ENCODE peak calls at places on chromosomes 4 and X, in ten cellular contexts. U is upper lobe of right lung, M is astrocyte of the cerebellum, W is HFF-Myc, K is ovary, R is WTC11, P is foreskin keratinocyte, Q is HFFc6, J is AG04450, E is BJ. Z is an unnamed sample.

GRCh38 chrX:131745942-131746489 is 202.1 kb downstream of the OR13H1 start:
- DNase-seq in P (no peak), J (no peak), U (no peak), E (no peak), Q (no peak), R (no peak), K (no peak), M (no peak), W (no peak), Z (no peak)

GRCh38 chr4:24748758-24749350 is 46.5 kb upstream of the SOD3 start:
- DNase-seq in K (peak; percentile 34), W (no peak), R (no peak), J (no peak), P (no peak), M (no peak), Q (no peak), U (no peak), E (no peak), Z (no peak)

GRCh38 chr4:181677203-181677602 is 566.0 kb upstream of the TENM3 start:
- DNase-seq in M (no peak), K (no peak), R (no peak), P (no peak), Q (no peak), E (no peak), J (no peak), U (no peak), W (no peak), Z (no peak)

GRCh38 chrX:72080150-72080549 is 51.6 kb downstream of the RTL5 start:
- DNase-seq in K (no peak), U (no peak), E (no peak), R (no peak), W (no peak), J (no peak), P (no peak), M (no peak), Q (no peak), Z (no peak)

GRCh38 chr4:84786478-84786877 is 180.0 kb downstream of the WDFY3 start:
- DNase-seq in M (no peak), J (no peak), R (no peak), K (no peak), Q (no peak), E (no peak), P (no peak), U (no peak), W (no peak), Z (no peak)

GRCh38 chrX:346034-346813 is 27.6 kb upstream of the GTPBP6 start:
- DNase-seq in U (peak; percentile 63), E (no peak), W (no peak), R (peak; percentile 38), P (no peak), M (no peak), K (peak; percentile 15), Q (no peak), J (no peak), Z (no peak)

GRCh38 chr4:7929530-7929951 is 10.1 kb downstream of the AFAP1 start:
- DNase-seq in K (no peak), J (no peak), U (peak; percentile 72), E (no peak), Q (no peak), P (peak; percentile 65), M (no peak), R (peak; percentile 35), W (no peak), Z (no peak)

GRCh38 chrX:16869393-16870094 is 618 bp downstream of the RBBP7 start:
- DNase-seq in U (peak; percentile 65), K (no peak), E (no peak), Q (no peak), P (no peak), J (no peak), R (peak; percentile 32), M (no peak), W (no peak), Z (peak; percentile 69)

GRCh38 chr4:102610476-102610875 is 109.3 kb downstream of the NFKB1 start:
- DNase-seq in K (no peak), E (no peak), W (no peak), U (no peak), M (no peak), J (no peak), P (no peak), R (no peak), Q (no peak), Z (no peak)

GRCh38 chr4:86497980-86498379 is 96.1 kb upstream of the PTPN13 start:
- DNase-seq in E (no peak), W (no peak), J (no peak), P (no peak), U (no peak), K (no peak), M (no peak), Q (peak; percentile 32), R (no peak), Z (no peak)

GRCh38 chr4:6562931-6563901 is 11.8 kb upstream of the MAN2B2 start:
- DNase-seq in M (no peak), J (no peak), Q (no peak), E (no peak), U (no peak), K (no peak), P (no peak), R (peak; percentile 42), W (no peak), Z (peak; percentile 49)

GRCh38 chr4:103450693-103451092 is 252.6 kb upstream of the CENPE start:
- DNase-seq in M (no peak), Q (no peak), J (no peak), E (no peak), U (no peak), P (peak; percentile 25), W (no peak), R (no peak), K (no peak), Z (no peak)

GRCh38 chr4:105145913-105146285 is 777 bp upstream of the TET2 start:
- DNase-seq in J (no peak), P (no peak), Q (no peak), R (peak; percentile 45), U (peak; percentile 75), K (no peak), M (no peak), E (no peak), W (no peak), Z (peak; percentile 44)

GRCh38 chr4:8847764-8848163 is 23.9 kb downstream of the HMX1 start:
- DNase-seq in E (no peak), R (no peak), W (no peak), M (no peak), U (peak; percentile 16), J (no peak), P (no peak), Q (no peak), K (no peak), Z (no peak)

GRCh38 chrX:102840871-102841705 is 96.0 kb upstream of the RAB40AL start:
- DNase-seq in J (no peak), W (no peak), E (no peak), P (no peak), U (no peak), R (no peak), K (no peak), Q (no peak), M (no peak), Z (no peak)

GRCh38 chr4:95510145-95510544 is 38.6 kb downstream of the UNC5C start:
- DNase-seq in E (no peak), J (no peak), P (no peak), M (peak; percentile 20), K (no peak), Q (no peak), U (no peak), W (no peak), R (no peak), Z (peak; percentile 2)

GRCh38 chrX:55981603-55982002 is 250.6 kb upstream of the KLF8 start:
- DNase-seq in R (no peak), K (no peak), J (no peak), U (no peak), E (no peak), P (no peak), W (no peak), M (no peak), Q (no peak), Z (no peak)

GRCh38 chrX:64885850-64886249 is 90.4 kb downstream of the ZC4H2 start:
- DNase-seq in P (no peak), K (no peak), E (no peak), R (peak; percentile 34), Q (no peak), W (no peak), U (no peak), M (no peak), J (no peak), Z (no peak)
- TF ChIP-seq CTCF in P (peak; percentile 6), K (no peak), E (peak; percentile 43), R (peak; percentile 69), Q (peak; percentile 23), W (peak; percentile 35), U (peak; percentile 50), M (no peak), J (no peak), Z (peak; percentile 1)

DNA sequence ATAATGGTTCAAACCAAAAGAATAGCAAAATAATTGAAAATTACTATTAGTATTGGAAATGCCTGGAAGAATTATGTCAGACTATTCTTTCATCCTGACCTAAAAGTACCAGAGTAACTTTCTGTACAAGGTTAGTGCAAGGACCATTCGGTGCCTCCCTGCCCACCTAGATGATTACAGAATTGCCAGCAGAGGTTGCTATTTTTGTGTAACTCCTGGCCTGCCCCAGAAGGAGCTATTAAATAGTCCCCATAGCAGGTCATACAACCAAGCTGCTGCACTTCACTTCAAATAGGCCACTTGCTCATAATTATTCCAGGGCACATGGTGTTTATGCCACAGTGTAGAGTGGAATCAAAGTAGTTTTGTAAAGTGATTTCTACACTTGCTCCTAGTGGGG is 831.1 kb upstream of the PABPC4L start:
- DNase-seq in J (no peak), W (no peak), P (no peak), U (no peak), M (no peak), K (no peak), Q (no peak), R (no peak), E (no peak), Z (no peak)
- TF ChIP-seq CTCF in J (no peak), W (no peak), P (no peak), U (no peak), M (no peak), K (no peak), Q (no peak), R (no peak), E (no peak), Z (no peak)

DNA sequence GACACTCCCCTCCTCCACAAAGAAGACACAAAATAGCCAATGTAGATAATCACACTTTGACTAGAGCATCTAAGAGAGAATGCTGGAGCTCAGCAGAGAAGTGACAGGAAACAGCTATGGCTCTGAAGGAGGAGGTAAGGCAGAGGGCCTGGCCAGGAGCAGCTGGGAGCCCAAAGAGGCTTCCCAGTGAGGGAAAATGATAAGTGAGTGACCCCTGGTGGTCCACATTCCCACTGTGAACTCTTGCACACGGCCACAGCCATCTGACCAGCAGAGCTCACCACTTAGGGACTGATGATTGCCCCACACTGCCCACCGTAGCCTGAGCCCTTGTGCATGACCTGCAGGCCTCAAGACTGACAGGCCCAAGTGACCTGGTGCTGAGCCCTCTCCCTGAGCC is 162.7 kb upstream of the GALNTL6 start:
- DNase-seq in M (no peak), Q (no peak), J (no peak), K (no peak), P (no peak), E (no peak), U (no peak), W (no peak), R (peak; percentile 23), Z (peak; percentile 26)
- TF ChIP-seq CTCF in M (no peak), Q (no peak), J (no peak), K (no peak), P (no peak), E (no peak), U (no peak), W (no peak), R (no peak), Z (peak; percentile 16)

GRCh38 chrX:34891391-34891790 is 51.2 kb upstream of the FAM47B start:
- DNase-seq in U (no peak), R (no peak), Q (no peak), J (no peak), K (no peak), M (no peak), E (no peak), W (no peak), P (no peak), Z (no peak)

GRCh38 chrX:34893741-34894140 is 48.9 kb upstream of the FAM47B start:
- DNase-seq in K (no peak), Q (no peak), E (no peak), R (no peak), U (no peak), J (no peak), W (no peak), P (no peak), M (no peak), Z (no peak)
- TF ChIP-seq CTCF in K (no peak), Q (peak; percentile 75), E (peak; percentile 25), R (no peak), U (peak; percentile 18), J (peak; percentile 38), W (no peak), P (peak; percentile 55), M (no peak), Z (no peak)

Z was measured in GM20000.